ENCODE peak calls at places on chromosome 14, in eight cellular contexts. H is activated naive CD4-positive, alpha-beta T cell; L is fibroblast of pulmonary artery; M is H7; R is posterior vena cava; J is progenitor cell of endocrine pancreas; Q is adrenal gland; I is HS-5. G is an unnamed sample.

GRCh38 chr14:70576891-70577290 is 23.6 kb downstream of the MED6 start:
- DNase-seq in H (no peak), L (no peak), M (no peak), R (no peak), J (no peak), Q (no peak), I (no peak), G (no peak)

GRCh38 chr14:20583908-20584307 is 3.9 kb downstream of the RNASE11 start:
- DNase-seq in H (no peak), L (no peak), M (no peak), R (no peak), J (no peak), Q (no peak), I (no peak), G (no peak)

GRCh38 chr14:79597561-79597960 is 613.7 kb downstream of the DIO2 start:
- DNase-seq in H (no peak), L (peak; percentile 33), M (no peak), R (no peak), J (no peak), Q (no peak), I (no peak), G (no peak)

GRCh38 chr14:69711065-69711464 is 55.9 kb upstream of the SRSF5 start:
- DNase-seq in H (no peak), L (peak; percentile 55), M (no peak), R (peak; percentile 77), J (no peak), Q (peak; percentile 30), I (no peak), G (no peak)

GRCh38 chr14:105203057-105203494 is 22.0 kb upstream of the NUDT14 start:
- DNase-seq in H (peak; percentile 57), L (peak; percentile 63), M (peak; percentile 97), R (peak; percentile 93), J (peak; percentile 82), Q (peak; percentile 78), I (no peak), G (no peak)

GRCh38 chr14:73235531-73236155 is 1.7 kb upstream of the PAPLN start:
- DNase-seq in H (no peak), L (peak; percentile 77), M (peak; percentile 80), R (no peak), J (no peak), Q (no peak), I (no peak), G (no peak)

GRCh38 chr14:60647081-60647836 is 2.0 kb downstream of the SIX1 start:
- DNase-seq in H (no peak), L (no peak), M (peak; percentile 77), R (peak; percentile 84), J (no peak), Q (no peak), I (peak; percentile 58), G (no peak)

GRCh38 chr14:103207404-103208072 is 84.3 kb downstream of the TNFAIP2 start:
- DNase-seq in H (no peak), L (peak; percentile 8), M (peak; percentile 83), R (peak; percentile 80), J (no peak), Q (no peak), I (no peak), G (no peak)

GRCh38 chr14:41280745-41281144 is 325.9 kb upstream of the LRFN5 start:
- DNase-seq in H (no peak), L (peak; percentile 69), M (no peak), R (no peak), J (no peak), Q (no peak), I (no peak), G (no peak)

GRCh38 chr14:20302042-20302761 is 3.5 kb downstream of the TTC5 start:
- DNase-seq in H (no peak), L (peak; percentile 27), M (no peak), R (no peak), J (no peak), Q (no peak), I (no peak), G (no peak)

GRCh38 chr14:69049675-69050074 is 70.6 kb upstream of the ACTN1 start:
- DNase-seq in H (no peak), L (peak; percentile 96), M (no peak), R (no peak), J (no peak), Q (peak; percentile 65), I (no peak), G (no peak)

GRCh38 chr14:32657081-32657480 is 281.6 kb upstream of the NPAS3 start:
- DNase-seq in H (no peak), L (peak; percentile 80), M (no peak), R (no peak), J (no peak), Q (peak; percentile 64), I (peak; percentile 22), G (no peak)

GRCh38 chr14:21486640-21487087 is 9.7 kb downstream of the TOX4 start:
- DNase-seq in H (no peak), L (peak; percentile 52), M (no peak), R (no peak), J (no peak), Q (no peak), I (no peak), G (no peak)

GRCh38 chr14:67738740-67739504 is 37.2 kb downstream of the RDH12 start:
- DNase-seq in H (no peak), L (peak; percentile 98), M (no peak), R (peak; percentile 88), J (no peak), Q (peak; percentile 94), I (peak; percentile 91), G (peak; percentile 40)

GRCh38 chr14:73173092-73173735 is 36.9 kb downstream of the PSEN1 start:
- DNase-seq in H (no peak), L (peak; percentile 82), M (no peak), R (no peak), J (no peak), Q (no peak), I (no peak), G (no peak)

GRCh38 chr14:69387311-69387710 is 10.8 kb downstream of the ERH start:
- DNase-seq in H (no peak), L (no peak), M (no peak), R (no peak), J (no peak), Q (no peak), I (no peak), G (no peak)

GRCh38 chr14:68507544-68508081 is 285.3 kb downstream of the ZFP36L1 start:
- DNase-seq in H (no peak), L (no peak), M (no peak), R (no peak), J (no peak), Q (no peak), I (no peak), G (no peak)

GRCh38 chr14:90742709-90743108 is 73.5 kb downstream of the TTC7B start:
- DNase-seq in H (no peak), L (no peak), M (no peak), R (no peak), J (no peak), Q (no peak), I (no peak), G (no peak)

GRCh38 chr14:104738375-104739019 is 14.4 kb upstream of the SIVA1 start:
- DNase-seq in H (no peak), L (no peak), M (peak; percentile 55), R (no peak), J (no peak), Q (no peak), I (no peak), G (no peak)

GRCh38 chr14:24439830-24440605 is 2.6 kb downstream of the SDR39U1 start:
- DNase-seq in H (no peak), L (no peak), M (no peak), R (no peak), J (no peak), Q (no peak), I (no peak), G (no peak)

GRCh38 chr14:20143911-20144310 is 5.3 kb downstream of the OR4N5 start:
- DNase-seq in H (no peak), L (no peak), M (no peak), R (no peak), J (no peak), Q (no peak), I (no peak), G (no peak)

GRCh38 chr14:61271552-61271951 is 9.6 kb downstream of the TMEM30B start:
- DNase-seq in H (no peak), L (no peak), M (no peak), R (no peak), J (no peak), Q (no peak), I (no peak), G (no peak)

GRCh38 chr14:94161979-94162378 is 12.1 kb upstream of the PPP4R4 start:
- DNase-seq in H (no peak), L (peak; percentile 26), M (no peak), R (no peak), J (no peak), Q (no peak), I (no peak), G (no peak)